ENCODE peak calls at places on chromosomes 13 and 19, in ten cellular contexts. B is adrenal gland; O is heart left ventricle; T is GM10248; A is transverse colon; Z is stimulated activated CD4-positive, alpha-beta T cell treated with anti-CD3 and anti-CD28 coated beads, Interleukin-2, amount 100 ng/mL, for 48 hours; C is NCI-H774; S is nephron progenitor cell; Q is GM18507; W is T-helper 9 cell. I is an unnamed sample.

GRCh38 chr13:51148952-51149573 is 38.0 kb upstream of the C13orf42 start:
- DNase-seq in W (no peak), S (peak; percentile 42), C (no peak), Z (no peak), T (no peak), A (peak; percentile 11), O (no peak), B (peak; percentile 41), Q (no peak), I (no peak)

GRCh38 chr13:23833733-23834611 is 55.2 kb downstream of the MIPEP start:
- DNase-seq in S (no peak), Z (no peak), C (no peak), B (no peak), W (no peak), A (no peak), Q (no peak), T (no peak), O (no peak), I (peak; percentile 52)

GRCh38 chr13:33208290-33208990 is 77.1 kb downstream of the STARD13 start:
- DNase-seq in O (no peak), Q (no peak), W (no peak), C (no peak), B (no peak), T (no peak), A (no peak), Z (no peak), S (no peak), I (no peak)

GRCh38 chr19:28402701-28403290 is 810.2 kb downstream of the UQCRFS1 start:
- DNase-seq in W (no peak), O (no peak), Q (no peak), C (no peak), S (no peak), Z (no peak), B (no peak), A (no peak), T (no peak), I (no peak)

GRCh38 chr19:39765091-39766076 is 13.3 kb upstream of the LEUTX start:
- DNase-seq in S (peak; percentile 72), Z (peak; percentile 56), C (no peak), Q (no peak), O (peak; percentile 28), A (peak; percentile 28), B (peak; percentile 20), W (peak; percentile 45), T (no peak), I (peak; percentile 33)

GRCh38 chr19:30656520-30657100 is 284.4 kb downstream of the ZNF536 start:
- DNase-seq in T (no peak), S (no peak), W (no peak), O (no peak), C (no peak), Q (no peak), Z (no peak), B (no peak), A (no peak), I (no peak)

GRCh38 chr19:1027020-1027952 is 878 bp downstream of the CNN2 start:
- DNase-seq in B (no peak), S (no peak), W (no peak), O (no peak), Q (no peak), A (no peak), Z (no peak), C (no peak), T (no peak), I (no peak)

GRCh38 chr19:41398042-41398403 is 405 bp downstream of the BCKDHA start:
- DNase-seq in C (no peak), T (no peak), Q (no peak), O (no peak), Z (no peak), S (no peak), B (no peak), A (no peak), W (no peak), I (no peak)

GRCh38 chr19:1065606-1066109 is 1.3 kb upstream of the ARHGAP45 start:
- DNase-seq in Z (no peak), O (no peak), B (no peak), A (peak; percentile 82), S (no peak), Q (no peak), T (no peak), C (no peak), W (no peak), I (no peak)

GRCh38 chr19:6586726-6587092 is 4.2 kb downstream of the CD70 start:
- DNase-seq in W (no peak), C (no peak), A (no peak), S (no peak), B (no peak), Q (no peak), O (no peak), Z (no peak), T (no peak), I (no peak)

GRCh38 chr13:36571444-36571843 is 102.4 kb upstream of the SERTM1 start:
- DNase-seq in O (no peak), A (no peak), B (no peak), S (no peak), C (no peak), T (no peak), Z (no peak), W (no peak), Q (no peak), I (no peak)

GRCh38 chr19:52963229-52963760 is 614 bp upstream of the ZNF816 start:
- DNase-seq in Q (no peak), S (peak; percentile 52), C (no peak), A (peak; percentile 17), T (peak; percentile 17), B (peak; percentile 27), W (no peak), Z (peak; percentile 5), O (peak; percentile 36), I (peak; percentile 61)

GRCh38 chr19:962683-963385 is 21.3 kb upstream of the WDR18 start:
- DNase-seq in Q (no peak), W (no peak), Z (no peak), C (no peak), A (no peak), B (no peak), S (no peak), T (no peak), O (no peak), I (no peak)

GRCh38 chr19:16952046-16952445 is 63.2 kb downstream of the F2RL3 start:
- DNase-seq in T (no peak), B (no peak), O (no peak), Z (no peak), S (no peak), Q (no peak), W (no peak), A (no peak), C (no peak), I (no peak)

GRCh38 chr19:45468803-45469131 is 971 bp downstream of the FOSB start:
- DNase-seq in Z (no peak), A (no peak), T (no peak), B (no peak), Q (no peak), C (no peak), O (no peak), S (no peak), W (peak; percentile 61), I (no peak)

GRCh38 chr13:51733656-51734334 is 70.2 kb downstream of the DHRS12 start:
- DNase-seq in A (no peak), S (no peak), Z (no peak), B (no peak), T (no peak), O (no peak), W (no peak), C (no peak), Q (no peak), I (no peak)

GRCh38 chr19:39983695-39984302 is 12.8 kb downstream of the PSMC4 start:
- DNase-seq in C (no peak), S (no peak), T (no peak), O (no peak), A (no peak), Z (no peak), B (no peak), W (no peak), Q (no peak), I (no peak)

GRCh38 chr19:7959209-7959608 is 15.7 kb upstream of the TIMM44 start:
- DNase-seq in B (no peak), Z (no peak), T (no peak), S (no peak), A (no peak), Q (no peak), W (no peak), C (no peak), O (no peak), I (no peak)

GRCh38 chr19:40663712-40664692 is 26.4 kb downstream of the NUMBL start:
- DNase-seq in C (no peak), W (no peak), S (no peak), T (peak; percentile 42), Z (peak; percentile 6), B (peak; percentile 66), Q (no peak), O (no peak), A (no peak), I (no peak)

GRCh38 chr19:6062274-6062673 is 48.0 kb downstream of the RFX2 start:
- DNase-seq in C (no peak), W (peak; percentile 43), T (no peak), B (peak; percentile 77), O (peak; percentile 64), Q (no peak), Z (no peak), S (no peak), A (peak; percentile 57), I (no peak)